ENCODE peak calls at places on chromosome 9, in five cellular contexts. Q is A549; N is WERI-Rb-1; K is mesendoderm; M is naive thymus-derived CD4-positive, alpha-beta T cell. W is an unnamed sample.

GRCh38 chr9:105043370-105043936 is 115.5 kb upstream of the ABCA1 start:
- DNase-seq in Q (no peak), N (no peak), K (peak; percentile 51), M (no peak), W (no peak)

GRCh38 chr9:69433426-69433825 is 108.4 kb downstream of the ENTREP1 start:
- DNase-seq in Q (no peak), N (no peak), K (no peak), M (no peak), W (no peak)

GRCh38 chr9:123353041-123353440 is 3.0 kb upstream of the CRB2 start:
- DNase-seq in Q (no peak), N (no peak), K (no peak), M (no peak), W (no peak)

GRCh38 chr9:12708562-12709298 is 15.5 kb downstream of the TYRP1 start:
- DNase-seq in Q (no peak), N (no peak), K (no peak), M (no peak), W (peak; percentile 67)

GRCh38 chr9:27053369-27054057 is 48.0 kb upstream of the LRRC19 start:
- DNase-seq in Q (no peak), N (no peak), K (no peak), M (no peak), W (no peak)

GRCh38 chr9:85444243-85444642 is 297.5 kb downstream of the AGTPBP1 start:
- DNase-seq in Q (no peak), N (no peak), K (no peak), M (no peak), W (no peak)

GRCh38 chr9:84296146-84296843 is 44.3 kb downstream of the SLC28A3 start:
- DNase-seq in Q (peak; percentile 13), N (no peak), K (no peak), M (no peak), W (peak; percentile 33)

GRCh38 chr9:14066032-14066431 is 247.9 kb downstream of the NFIB start:
- DNase-seq in Q (no peak), N (no peak), K (no peak), M (no peak), W (no peak)

GRCh38 chr9:93058357-93059096 is at the start of gene SUSD3:
- DNase-seq in Q (no peak), N (no peak), K (peak; percentile 90), M (peak; percentile 65), W (no peak)

GRCh38 chr9:61665829-61666228 is 476.0 kb downstream of the SPATA31A7 start:
- DNase-seq in Q (no peak), N (no peak), K (no peak), M (no peak), W (no peak)

GRCh38 chr9:82777366-82777765 is 285.6 kb downstream of the RASEF start:
- DNase-seq in Q (no peak), N (peak; percentile 77), K (no peak), M (no peak), W (no peak)

GRCh38 chr9:27392451-27392850 is 95.5 kb upstream of the EQTN start:
- DNase-seq in Q (no peak), N (no peak), K (no peak), M (no peak), W (no peak)

GRCh38 chr9:114372971-114373591 is 14.7 kb downstream of the AKNA start:
- DNase-seq in Q (no peak), N (no peak), K (no peak), M (peak; percentile 90), W (no peak)

GRCh38 chr9:77743381-77743780 is 95.3 kb upstream of the GNA14 start:
- DNase-seq in Q (no peak), N (no peak), K (no peak), M (no peak), W (no peak)

GRCh38 chr9:114371986-114372917 is 15.5 kb downstream of the AKNA start:
- DNase-seq in Q (no peak), N (no peak), K (peak; percentile 65), M (peak; percentile 55), W (no peak)

GRCh38 chr9:137222190-137223077 is at the start of gene RNF208:
- DNase-seq in Q (no peak), N (peak; percentile 23), K (no peak), M (no peak), W (no peak)

GRCh38 chr9:114033397-114034103 is 44.5 kb downstream of the AMBP start:
- DNase-seq in Q (no peak), N (peak; percentile 76), K (peak; percentile 42), M (no peak), W (no peak)

GRCh38 chr9:77876091-77876490 is 155.5 kb downstream of the GNAQ start:
- DNase-seq in Q (no peak), N (peak; percentile 37), K (peak; percentile 69), M (no peak), W (no peak)

GRCh38 chr9:111016046-111017026 is 21.9 kb downstream of the LPAR1 start:
- DNase-seq in Q (no peak), N (no peak), K (no peak), M (no peak), W (no peak)

GRCh38 chr9:122302541-122302940 is 37.9 kb downstream of the MRRF start:
- DNase-seq in Q (no peak), N (no peak), K (no peak), M (no peak), W (no peak)

GRCh38 chr9:113479150-113479761 is 15.7 kb downstream of the RGS3 start:
- DNase-seq in Q (no peak), N (no peak), K (no peak), M (no peak), W (no peak)

GRCh38 chr9:12882430-12882829 is 107.6 kb downstream of the LURAP1L start:
- DNase-seq in Q (no peak), N (no peak), K (no peak), M (no peak), W (no peak)

GRCh38 chr9:98539954-98540353 is 168.8 kb downstream of the GABBR2 start:
- DNase-seq in Q (no peak), N (no peak), K (peak; percentile 45), M (no peak), W (no peak)

GRCh38 chr9:109097156-109097555 is 22.6 kb downstream of the TMEM245 start:
- DNase-seq in Q (no peak), N (no peak), K (no peak), M (peak; percentile 30), W (no peak)
- H3K27ac ChIP-seq in Q (peak overlapping the region; percentile 85), N (no peak overlapping the region), K (no peak overlapping the region), M (peak overlapping the region; percentile 52), W (no peak overlapping the region)

GRCh38 chr9:95383198-95383673 is 65.7 kb upstream of the FANCC start:
- DNase-seq in Q (peak; percentile 73), N (no peak), K (peak; percentile 94), M (no peak), W (peak; percentile 16)
- H3K27ac ChIP-seq in Q (peak overlapping the region; percentile 78), N (no peak overlapping the region), K (no peak overlapping the region), M (no peak overlapping the region), W (peak overlapping the region; percentile 17)

GRCh38 chr9:127531676-127532075 is 80.4 kb downstream of the LRSAM1 start:
- DNase-seq in Q (no peak), N (no peak), K (peak; percentile 65), M (no peak), W (no peak)
- H3K27ac ChIP-seq in Q (no peak overlapping the region), N (no peak overlapping the region), K (peak overlapping the region; percentile 3), M (no peak overlapping the region), W (no peak overlapping the region)

GRCh38 chr9:117644607-117645244 is 59.5 kb upstream of the TLR4 start:
- DNase-seq in Q (peak; percentile 18), N (peak; percentile 86), K (peak; percentile 79), M (peak; percentile 32), W (no peak)
- H3K27ac ChIP-seq in Q (no peak overlapping the region), N (peak overlapping the region; percentile 15), K (no peak overlapping the region), M (no peak overlapping the region), W (no peak overlapping the region)

W was measured in epithelial cell of prostate.